ENCODE peak calls at places on chromosome 11, in seven cellular contexts. S is esophagus mucosa; G is psoas muscle; O is stimulated activated effector memory CD8-positive, alpha-beta T cell treated with anti-CD3 and anti-CD28 coated beads, Interleukin-12 subunit alpha, Interleukin-12 subunit beta, amount 100 ng/mL, for 72 hours; X is activated CD8-positive, alpha-beta T cell treated with anti-CD3 and anti-CD28 coated beads for 36 hours; B is activated T-cell treated with anti-CD3 and anti-CD28 coated beads, Interleukin-2, amount 50 U/mL, for 4 hours; W is body of pancreas. M is an unnamed sample.

GRCh38 chr11:86160546-86161149 is 83.9 kb upstream of the EED start:
- ATAC-seq in S (peak), X (no peak), W (no peak), G (no peak), O (no peak), B (no peak), M (no peak)

GRCh38 chr11:7654094-7654742 is 19.1 kb downstream of the CYB5R2 start:
- ATAC-seq in G (no peak), W (no peak), S (no peak), X (no peak), B (no peak), O (no peak), M (no peak)

GRCh38 chr11:28146123-28146751 is 38.0 kb downstream of the METTL15 start:
- ATAC-seq in G (peak), S (peak), B (no peak), X (peak), W (peak), O (peak), M (peak)

GRCh38 chr11:27563201-27563600 is 56.6 kb upstream of the LIN7C start:
- ATAC-seq in W (no peak), O (no peak), G (no peak), X (no peak), B (no peak), S (no peak), M (no peak)

GRCh38 chr11:78365381-78365792 is 52.2 kb downstream of the GAB2 start:
- ATAC-seq in S (no peak), X (no peak), W (peak), B (no peak), G (no peak), O (no peak), M (no peak)

GRCh38 chr11:67584205-67584880 is 731 bp downstream of the GSTP1 start:
- ATAC-seq in G (peak), S (peak), W (peak), X (peak), B (peak), O (peak), M (peak)

GRCh38 chr11:85170184-85170583 is 457.0 kb downstream of the DLG2 start:
- ATAC-seq in B (no peak), G (no peak), W (no peak), S (no peak), X (no peak), O (no peak), M (no peak)

GRCh38 chr11:16011396-16011795 is 344.9 kb downstream of the SOX6 start:
- ATAC-seq in O (no peak), B (no peak), W (no peak), X (no peak), G (no peak), S (no peak), M (no peak)

GRCh38 chr11:60830478-60831142 is 11.3 kb upstream of the CCDC86 start:
- ATAC-seq in G (peak), B (peak), W (no peak), X (peak), S (peak), O (no peak), M (peak)

GRCh38 chr11:79419120-79419519 is 21.7 kb downstream of the TENM4 start:
- ATAC-seq in X (no peak), B (no peak), W (no peak), G (no peak), O (no peak), S (peak), M (peak)

GRCh38 chr11:125343732-125344131 is 152.3 kb downstream of the FEZ1 start:
- ATAC-seq in S (no peak), O (peak), G (no peak), X (no peak), B (no peak), W (no peak), M (no peak)

GRCh38 chr11:13008625-13009475 is at the start of gene RASSF10:
- ATAC-seq in W (no peak), G (peak), O (peak), B (peak), X (peak), S (peak), M (peak)

GRCh38 chr11:74257934-74258553 is 53.4 kb downstream of the P4HA3 start:
- ATAC-seq in O (no peak), X (no peak), G (peak), W (peak), S (no peak), B (no peak), M (no peak)

GRCh38 chr11:47858169-47858543 is 10.0 kb upstream of the NUP160 start:
- ATAC-seq in W (peak), G (no peak), B (no peak), X (no peak), O (no peak), S (peak), M (no peak)

GRCh38 chr11:17805043-17805442 is 70.5 kb downstream of the KCNC1 start:
- ATAC-seq in S (no peak), O (peak), X (peak), B (no peak), W (no peak), G (no peak), M (no peak)

GRCh38 chr11:82775736-82776346 is 42.2 kb upstream of the FAM181B start:
- ATAC-seq in X (peak), S (peak), O (peak), B (peak), G (no peak), W (no peak), M (peak)

GRCh38 chr11:35932641-35933571 is 11.0 kb upstream of the LDLRAD3 start:
- ATAC-seq in W (no peak), O (no peak), G (no peak), B (no peak), S (no peak), X (no peak), M (no peak)

GRCh38 chr11:368414-369335 is 624 bp upstream of the B4GALNT4 start:
- ATAC-seq in X (no peak), O (no peak), W (peak), S (no peak), B (no peak), G (no peak), M (no peak)

GRCh38 chr11:64324692-64325469 is 7.0 kb downstream of the PRDX5 start:
- ATAC-seq in S (peak), G (no peak), X (no peak), W (no peak), O (no peak), B (no peak), M (no peak)

GRCh38 chr11:79438631-79439429 is 2.0 kb downstream of the TENM4 start:
- ATAC-seq in W (no peak), B (no peak), X (no peak), S (peak), G (no peak), O (no peak), M (peak)

GRCh38 chr11:68142028-68142412 is 20.8 kb upstream of the CHKA start:
- ATAC-seq in X (peak), S (peak), B (peak), W (peak), O (peak), G (peak), M (peak)

GRCh38 chr11:84564180-84564866 is 1062.8 kb downstream of the DLG2 start:
- ATAC-seq in W (peak), G (peak), B (no peak), X (peak), O (no peak), S (no peak), M (no peak)

GRCh38 chr11:119318240-119319135 is 1.6 kb upstream of the MCAM start:
- ATAC-seq in O (peak), S (peak), X (peak), G (no peak), B (no peak), W (no peak), M (peak)

M was measured in activated T-helper 17 cell treated with anti-CD3 and anti-CD28 coated beads, Interleukin-2, amount 50 U/mL, for 72 hours.